ENCODE peak calls at places on chromosome 10, in four cellular contexts. T, Q, E and O are unnamed samples. For H3K4me1, the result is how much of the 10 kb centered on the place peaks cover.

GRCh38 chr10:17961551-17962422 is 10.1 kb downstream of the SLC39A12 start:
- DNase-seq in T (peak), Q (no peak), E (no peak), O (no peak)

GRCh38 chr10:59857049-59857448 is 49.3 kb downstream of the CCDC6 start:
- DNase-seq in T (no peak), Q (no peak), E (no peak), O (no peak)

GRCh38 chr10:129707406-129708388 is 240.7 kb downstream of the MGMT start:
- DNase-seq in T (no peak), Q (no peak), E (no peak), O (peak)

GRCh38 chr10:49167629-49168540 is 20.3 kb downstream of the TMEM273 start:
- DNase-seq in T (no peak), Q (no peak), E (no peak), O (no peak)

GRCh38 chr10:4514445-4515108 is 311.4 kb upstream of the AKR1E2 start:
- DNase-seq in T (no peak), Q (no peak), E (no peak), O (peak)

GRCh38 chr10:21138769-21139324 is 241.7 kb upstream of the NEBL start:
- DNase-seq in T (no peak), Q (no peak), E (no peak), O (no peak)

GRCh38 chr10:35448687-35449662 is 112.7 kb downstream of the CCNY start:
- DNase-seq in T (no peak), Q (no peak), E (no peak), O (no peak)

GRCh38 chr10:69866688-69867461 is 65.2 kb downstream of the COL13A1 start:
- DNase-seq in T (no peak), Q (peak), E (no peak), O (no peak)

GRCh38 chr10:7544203-7544602 is 122.6 kb downstream of the ITIH5 start:
- DNase-seq in T (no peak), Q (no peak), E (no peak), O (no peak)

GRCh38 chr10:74771054-74771453 is 55.3 kb upstream of the KAT6B start:
- DNase-seq in T (no peak), Q (no peak), E (no peak), O (no peak)

GRCh38 chr10:77849039-77849664 is 77.4 kb downstream of the DLG5 start:
- DNase-seq in T (no peak), Q (peak), E (no peak), O (no peak)

GRCh38 chr10:132458595-132459251 is 61.7 kb downstream of the PWWP2B start:
- DNase-seq in T (peak), Q (peak), E (peak), O (peak)

GRCh38 chr10:100923580-100923979 is 10.8 kb downstream of the SLF2 start:
- DNase-seq in T (peak), Q (no peak), E (no peak), O (no peak)
- H3K27ac ChIP-seq in T (no peak), Q (no peak), E (no peak), O (no peak)

DNA sequence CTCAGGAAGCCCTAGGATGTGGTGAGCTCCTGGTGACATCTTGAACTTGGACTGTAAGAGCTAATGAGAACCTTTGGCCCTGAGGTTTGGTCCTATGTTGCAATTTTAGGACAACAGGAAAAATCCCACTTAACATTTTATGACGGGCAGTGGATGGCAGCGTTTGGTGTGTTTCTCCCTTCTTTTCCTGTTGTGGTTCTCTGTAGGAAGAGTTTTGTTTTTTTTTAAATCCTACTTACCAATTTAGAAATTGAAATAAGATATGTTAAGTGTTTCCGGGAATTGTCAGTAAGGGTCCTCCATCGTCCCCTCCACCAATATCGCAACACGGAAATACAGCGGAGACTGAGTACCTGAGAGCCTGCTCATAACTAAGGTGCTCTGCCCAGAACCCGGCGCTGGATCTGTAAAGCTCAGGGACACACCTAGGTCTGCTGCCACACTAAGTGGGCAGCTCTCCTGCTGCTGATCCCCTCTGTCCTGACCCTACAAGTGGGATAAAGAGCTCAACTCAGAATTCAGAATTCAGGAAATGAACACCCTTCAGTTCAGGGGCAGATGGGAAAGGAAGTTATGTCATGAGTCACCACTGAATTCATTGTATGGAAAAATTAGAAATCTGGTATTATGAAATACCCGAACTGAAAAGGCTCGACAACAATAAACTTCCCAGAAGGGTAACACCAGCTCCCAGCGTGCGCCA is 9.2 kb upstream of the PROSER2 start:
- DNase-seq in T (peak), Q (no peak), E (no peak), O (no peak)
- H3K4me3 ChIP-seq in T (no peak), Q (no peak), E (no peak), O (no peak)

GRCh38 chr10:97854735-97855134 is 5.1 kb downstream of the GOLGA7B start:
- DNase-seq in T (peak), Q (no peak), E (no peak), O (no peak)
- H3K4me1 ChIP-seq in T (under half), Q (under half), E (under half), O (under half)

DNA sequence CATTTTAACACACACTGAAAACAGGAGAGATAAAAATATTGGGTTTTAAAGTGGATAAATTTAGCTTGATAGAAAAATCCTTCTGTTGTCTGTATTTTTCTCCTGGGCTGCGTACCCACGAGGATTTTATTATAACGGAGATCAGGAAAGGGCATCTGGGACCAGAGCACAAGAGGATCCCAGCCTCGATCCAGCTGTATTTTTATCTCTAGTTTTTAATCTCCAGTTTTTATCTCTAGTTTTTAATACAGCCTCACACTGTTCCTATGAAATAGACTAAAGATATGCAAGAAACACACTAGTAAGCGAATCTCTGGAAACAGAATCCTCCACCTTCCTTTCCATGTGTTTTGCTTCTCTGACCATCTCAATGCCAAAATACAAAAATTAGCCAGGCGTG is 295.2 kb downstream of the FRMD4A start:
- DNase-seq in T (no peak), Q (no peak), E (no peak), O (no peak)
- H3K27ac ChIP-seq in T (no peak), Q (no peak), E (no peak), O (no peak)

GRCh38 chr10:24451325-24451820 is 242.4 kb downstream of the KIAA1217 start:
- DNase-seq in T (no peak), Q (no peak), E (no peak), O (no peak)

GRCh38 chr10:24446739-24447138 is 237.8 kb downstream of the KIAA1217 start:
- DNase-seq in T (peak), Q (no peak), E (no peak), O (no peak)

GRCh38 chr10:24448351-24449009 is 239.5 kb downstream of the KIAA1217 start:
- DNase-seq in T (no peak), Q (no peak), E (no peak), O (no peak)

GRCh38 chr10:24449769-24450310 is 240.9 kb downstream of the KIAA1217 start:
- DNase-seq in T (no peak), Q (no peak), E (no peak), O (no peak)

DNA sequence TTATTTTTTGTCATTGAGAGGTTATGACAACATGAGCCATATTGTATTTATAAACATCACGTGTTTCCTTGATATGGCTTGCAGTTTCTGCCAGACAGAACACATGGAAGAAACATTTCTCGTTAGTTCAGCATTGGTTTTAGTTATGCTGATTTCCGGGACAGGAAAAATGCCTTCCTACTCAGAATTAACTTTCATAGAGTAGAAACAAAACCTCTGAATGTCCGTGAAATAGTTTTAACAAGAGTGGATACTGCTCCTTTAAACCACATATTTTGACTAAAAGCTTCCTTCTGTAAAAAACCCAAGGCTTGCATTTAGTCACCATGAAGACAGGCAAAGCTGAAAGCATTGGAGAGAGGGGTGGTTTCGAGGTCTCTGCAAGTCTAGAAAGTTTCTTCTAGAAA is 240.4 kb downstream of the KIAA1217 start:
- DNase-seq in T (no peak), Q (no peak), E (no peak), O (no peak)
- H3K4me3 ChIP-seq in T (no peak), Q (no peak), E (no peak), O (peak)

GRCh38 chr10:72013202-72013945 is 49.2 kb downstream of the CHST3 start:
- DNase-seq in T (no peak), Q (no peak), E (no peak), O (no peak)

GRCh38 chr10:72011468-72011867 is 47.3 kb downstream of the CHST3 start:
- DNase-seq in T (no peak), Q (no peak), E (no peak), O (no peak)

GRCh38 chr10:72011016-72011415 is 46.8 kb downstream of the CHST3 start:
- DNase-seq in T (no peak), Q (no peak), E (no peak), O (no peak)

GRCh38 chr10:72012801-72013200 is 48.6 kb downstream of the CHST3 start:
- DNase-seq in T (no peak), Q (no peak), E (no peak), O (no peak)

DNA sequence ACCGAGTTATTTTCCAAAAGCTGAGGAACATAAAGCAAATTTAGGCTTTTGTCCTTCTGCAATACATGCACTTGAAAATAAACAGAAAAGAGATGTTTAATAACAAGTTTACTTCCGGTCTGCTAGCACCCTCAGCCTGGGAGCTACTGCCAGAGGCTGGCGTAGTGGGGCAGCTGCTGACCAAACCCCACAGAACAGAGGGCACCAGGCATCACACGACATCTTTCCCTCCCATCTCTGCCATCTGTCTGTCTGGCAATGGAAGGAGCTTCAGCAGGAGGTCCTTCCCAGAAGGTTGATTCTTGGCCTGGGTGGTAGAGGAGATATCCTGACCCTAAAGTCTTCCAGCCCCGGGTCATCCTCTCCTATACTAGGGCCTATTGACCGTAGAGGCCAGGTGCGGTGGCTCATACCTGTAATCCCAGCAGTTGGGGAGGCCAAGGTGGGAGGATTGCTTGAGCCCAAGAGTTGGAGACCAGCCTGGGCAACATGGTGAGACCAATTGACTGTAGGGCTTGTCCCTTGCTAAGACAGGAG is 47.8 kb downstream of the CHST3 start:
- DNase-seq in T (no peak), Q (no peak), E (no peak), O (no peak)
- H3K4me1 ChIP-seq in T (under half), Q (under half), E (under half), O (under half)

DNA sequence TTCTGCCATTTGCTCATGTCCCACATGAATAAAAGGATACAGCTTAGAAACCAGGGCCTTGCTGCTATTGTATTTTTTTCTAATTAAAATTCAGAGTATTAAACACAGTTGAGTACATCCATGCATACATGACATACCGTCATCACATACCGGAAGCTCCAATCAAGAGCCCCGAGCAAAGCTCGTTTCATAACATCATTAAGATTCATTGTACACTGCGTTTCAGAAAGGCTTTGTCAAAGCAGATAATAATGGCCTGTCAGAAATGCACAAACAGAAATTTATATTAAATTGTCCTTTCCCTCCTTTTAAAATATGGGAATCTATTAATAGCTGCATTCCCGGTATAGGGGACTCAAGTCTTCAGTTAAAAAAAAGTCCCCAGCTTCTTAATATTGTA is 103.4 kb downstream of the PRTFDC1 start:
- DNase-seq in T (no peak), Q (no peak), E (no peak), O (no peak)
- H3K27ac ChIP-seq in T (peak), Q (peak), E (no peak), O (no peak)

GRCh38 chr10:11179231-11180105 is 161.8 kb downstream of the CELF2 start:
- DNase-seq in T (no peak), Q (no peak), E (no peak), O (no peak)
- H3K4me3 ChIP-seq in T (no peak), Q (no peak), E (peak), O (no peak)

DNA sequence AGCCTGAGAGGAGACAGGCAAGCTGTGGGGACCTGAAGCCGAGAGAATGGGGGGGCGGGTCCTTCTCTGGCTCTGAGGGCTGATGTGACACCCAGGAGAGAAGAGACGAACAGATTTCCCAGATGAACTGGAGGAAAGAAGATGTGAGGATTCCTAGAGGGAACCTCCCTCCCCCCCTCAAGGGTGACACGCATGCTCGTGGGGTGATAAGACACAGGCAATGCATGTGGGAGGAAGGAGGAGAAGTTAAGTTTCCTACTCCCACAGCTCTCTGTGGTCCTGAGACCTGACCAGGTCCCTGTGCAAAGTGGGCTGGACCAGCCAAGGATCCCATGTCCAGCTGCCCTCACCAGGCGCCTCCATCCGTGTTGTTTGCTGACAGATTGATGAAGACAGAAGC is 112.6 kb downstream of the SH3PXD2A start:
- DNase-seq in T (no peak), Q (no peak), E (no peak), O (no peak)
- H3K4me1 ChIP-seq in T (half or more), Q (under half), E (under half), O (under half)